ENCODE peak calls at places on chromosome 21, in five cellular contexts. D is effector memory CD4-positive, alpha-beta T cell; G is transverse colon; X is heart right ventricle; B is neural progenitor cell. V is an unnamed sample. For H3K9me3, the result is how much of the 10 kb centered on the place peaks cover.

GRCh38 chr21:24895885-24896734 is 711.2 kb downstream of the MRPL39 start:
- DNase-seq in D (no peak), G (peak), X (no peak), B (peak), V (peak)

GRCh38 chr21:37341254-37341960 is 25.2 kb upstream of the DYRK1A start:
- DNase-seq in D (no peak), G (no peak), X (no peak), B (peak), V (no peak)

GRCh38 chr21:37032877-37033471 is 26.5 kb downstream of the RIPPLY3 start:
- DNase-seq in D (no peak), G (no peak), X (no peak), B (no peak), V (no peak)

GRCh38 chr21:38165466-38166213 is 91.2 kb upstream of the KCNJ15 start:
- DNase-seq in D (no peak), G (no peak), X (no peak), B (no peak), V (no peak)

GRCh38 chr21:31874817-31875216 is 2.0 kb downstream of the HUNK start:
- DNase-seq in D (no peak), G (peak), X (no peak), B (peak), V (peak)

GRCh38 chr21:42624095-42624830 is 29.2 kb upstream of the PDE9A start:
- DNase-seq in D (no peak), G (peak), X (no peak), B (no peak), V (no peak)

GRCh38 chr21:29849735-29850176 is 90.0 kb downstream of the GRIK1 start:
- DNase-seq in D (no peak), G (peak), X (no peak), B (peak), V (peak)

GRCh38 chr21:42236693-42237092 is 17.8 kb downstream of the ABCG1 start:
- DNase-seq in D (no peak), G (no peak), X (no peak), B (no peak), V (no peak)

GRCh38 chr21:46118305-46118870 is 20.5 kb downstream of the COL6A2 start:
- DNase-seq in D (no peak), G (no peak), X (no peak), B (no peak), V (peak)

GRCh38 chr21:40054403-40054802 is 187.2 kb downstream of the PCP4 start:
- DNase-seq in D (no peak), G (peak), X (no peak), B (no peak), V (peak)

GRCh38 chr21:41137401-41137800 is 30.6 kb upstream of the BACE2 start:
- DNase-seq in D (no peak), G (no peak), X (no peak), B (no peak), V (no peak)

GRCh38 chr21:33026299-33026858 is 644 bp downstream of the OLIG2 start:
- DNase-seq in D (no peak), G (no peak), X (no peak), B (no peak), V (no peak)

GRCh38 chr21:38219049-38219628 is 37.7 kb upstream of the KCNJ15 start:
- DNase-seq in D (peak), G (peak), X (peak), B (peak), V (peak)

GRCh38 chr21:32371913-32372314 is 20.9 kb downstream of the URB1 start:
- DNase-seq in D (no peak), G (no peak), X (no peak), B (no peak), V (no peak)

GRCh38 chr21:38244885-38245869 is 11.6 kb upstream of the KCNJ15 start:
- DNase-seq in D (no peak), G (no peak), X (no peak), B (no peak), V (peak)

GRCh38 chr21:37367758-37368535 is 1.4 kb downstream of the DYRK1A start:
- DNase-seq in D (no peak), G (peak), X (peak), B (peak), V (peak)

GRCh38 chr21:38351961-38352521 is 95.2 kb downstream of the KCNJ15 start:
- DNase-seq in D (no peak), G (no peak), X (no peak), B (no peak), V (no peak)

GRCh38 chr21:33198346-33199135 is 31.2 kb upstream of the IFNAR2 start:
- DNase-seq in D (no peak), G (peak), X (peak), B (no peak), V (peak)

GRCh38 chr21:36990508-36991205 is 15.8 kb upstream of the RIPPLY3 start:
- DNase-seq in D (no peak), G (no peak), X (no peak), B (no peak), V (no peak)

DNA sequence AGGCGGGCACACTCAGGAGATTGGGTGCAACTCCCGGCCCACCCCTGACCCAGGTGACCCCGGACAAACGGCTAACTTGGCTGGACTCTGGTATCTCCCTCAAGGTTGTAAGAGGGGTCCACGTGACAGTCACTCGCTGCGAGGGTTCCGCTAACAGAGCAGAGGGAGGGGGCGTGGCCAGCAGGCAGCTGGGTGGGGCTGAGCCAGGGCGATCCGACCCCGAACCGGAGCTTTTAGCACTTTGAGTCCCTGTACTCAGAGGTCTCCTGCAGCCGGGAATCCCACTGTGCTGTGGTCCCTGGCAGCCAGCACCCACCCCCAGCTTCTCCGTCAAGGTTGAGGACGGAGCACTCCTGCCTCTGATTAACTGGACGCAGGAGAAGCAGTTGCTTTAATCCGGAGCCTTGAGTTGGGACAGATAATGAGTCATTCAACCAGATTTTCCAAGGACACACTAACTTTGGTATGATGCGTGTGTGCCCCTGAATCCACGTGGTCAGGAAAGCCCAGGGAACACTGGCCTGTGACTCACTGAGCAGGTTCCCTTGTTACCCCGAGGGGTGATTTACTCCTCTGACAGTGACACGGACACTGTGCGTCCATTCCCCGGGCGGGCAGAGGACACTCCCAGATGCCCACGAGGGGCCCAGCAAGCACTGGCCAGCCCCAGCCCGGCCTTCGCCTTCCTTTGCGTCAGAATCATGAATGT is 16.8 kb downstream of the TRPM2 start:
- DNase-seq in D (no peak), G (no peak), X (no peak), B (peak), V (no peak)
- H3K9me3 ChIP-seq in D (under half), G (under half), X (under half), B (under half), V (under half)

GRCh38 chr21:22351076-22351475 is 1352.9 kb downstream of the NCAM2 start:
- DNase-seq in D (no peak), G (no peak), X (no peak), B (no peak), V (no peak)
- H3K9me3 ChIP-seq in D (under half), G (under half), X (under half), B (under half), V (under half)

GRCh38 chr21:27715131-27715530 is 748.2 kb upstream of the ADAMTS5 start:
- DNase-seq in D (no peak), G (no peak), X (no peak), B (no peak), V (no peak)

GRCh38 chr21:27719226-27719625 is 752.3 kb upstream of the ADAMTS5 start:
- DNase-seq in D (no peak), G (no peak), X (no peak), B (no peak), V (no peak)

DNA sequence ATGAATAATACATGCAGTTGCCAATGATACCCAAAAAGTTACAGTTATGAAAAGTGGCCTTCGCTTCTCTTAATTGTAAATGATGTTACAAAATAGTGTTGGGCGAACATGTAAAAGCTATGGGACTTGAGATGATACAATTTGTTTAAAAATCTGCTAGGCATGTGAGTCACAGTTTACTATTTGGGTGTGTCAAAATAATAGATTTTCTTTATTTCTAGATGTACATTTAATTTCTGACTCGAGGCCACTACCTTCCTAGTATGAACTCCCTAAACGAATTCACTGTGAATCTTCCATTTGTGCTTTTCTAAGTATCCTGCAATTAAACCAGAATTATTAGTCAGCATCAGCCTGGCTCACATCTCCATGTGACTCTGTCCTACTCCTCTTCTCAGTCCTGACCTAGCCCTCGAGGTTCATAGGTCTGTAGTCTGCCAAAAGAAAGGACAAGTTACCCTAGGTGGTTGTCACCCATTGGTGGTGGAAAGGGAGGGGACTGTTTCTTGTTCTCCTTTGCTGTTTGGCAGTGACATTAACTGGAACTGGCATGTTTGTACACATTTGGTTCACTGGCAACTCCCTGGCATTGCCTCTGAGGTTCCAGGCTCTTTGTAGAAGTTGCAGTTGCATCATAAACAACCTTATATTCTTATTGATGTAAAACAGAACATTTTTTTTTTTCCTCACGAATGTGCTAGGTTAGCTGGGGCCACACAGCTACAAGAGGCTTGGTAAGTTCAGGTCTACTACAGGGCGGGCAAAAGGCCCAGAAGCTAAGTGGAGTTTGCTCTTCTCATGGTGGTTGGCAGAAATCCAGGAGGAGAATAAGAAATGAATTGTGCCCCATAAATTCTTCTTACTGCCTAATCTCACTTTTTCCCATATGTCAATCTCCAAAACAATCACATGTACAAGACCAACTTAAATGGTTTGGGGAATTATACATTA is 746.5 kb upstream of the ADAMTS5 start:
- DNase-seq in D (no peak), G (peak), X (no peak), B (no peak), V (no peak)
- H3K9me3 ChIP-seq in D (under half), G (under half), X (under half), B (under half), V (under half)

GRCh38 chr21:34270406-34270805 is 93.4 kb upstream of the KCNE2 start:
- DNase-seq in D (no peak), G (no peak), X (no peak), B (no peak), V (no peak)

GRCh38 chr21:34272321-34272720 is 91.5 kb upstream of the KCNE2 start:
- DNase-seq in D (no peak), G (no peak), X (no peak), B (no peak), V (no peak)

GRCh38 chr21:34268493-34268892 is 95.3 kb upstream of the KCNE2 start:
- DNase-seq in D (no peak), G (no peak), X (no peak), B (no peak), V (no peak)

GRCh38 chr21:34274001-34274400 is 89.8 kb upstream of the KCNE2 start:
- DNase-seq in D (no peak), G (no peak), X (no peak), B (no peak), V (no peak)

GRCh38 chr21:34271452-34271851 is 92.4 kb upstream of the KCNE2 start:
- DNase-seq in D (no peak), G (no peak), X (no peak), B (no peak), V (no peak)
- H3K9me3 ChIP-seq in D (under half), G (under half), X (under half), B (under half), V (under half)

V was measured in SJCRH30.